ENCODE peak calls at places on chromosomes 2 and 18, in seven cellular contexts. J, I, G, R, Y, T and E are unnamed samples.
A peak's percentile ranks its signal among the peaks of the same experiment; 100 is the strongest.

GRCh38 chr2:67851946-67852345 is 210.9 kb downstream of the C1D start:
- DNase-seq in I (no peak), J (no peak), Y (no peak), G (no peak), T (no peak), R (no peak), E (no peak)

GRCh38 chr2:7639476-7639875 is 722.3 kb downstream of the RNF144A start:
- DNase-seq in J (no peak), T (no peak), Y (peak; percentile 16), R (no peak), G (no peak), I (no peak), E (no peak)

GRCh38 chr2:98175811-98176210 is 88.8 kb downstream of the VWA3B start:
- DNase-seq in Y (no peak), I (peak; percentile 10), G (no peak), T (peak; percentile 8), R (peak; percentile 36), J (no peak), E (no peak)

GRCh38 chr18:54294274-54294673 is 25.0 kb downstream of the POLI start:
- DNase-seq in T (no peak), G (no peak), Y (no peak), I (no peak), J (no peak), R (no peak), E (no peak)

GRCh38 chr18:32469691-32470131 is 971 bp downstream of the GAREM1 start:
- DNase-seq in T (no peak), J (no peak), G (no peak), I (no peak), R (no peak), Y (no peak), E (no peak)

GRCh38 chr2:219368690-219369108 is 19.0 kb downstream of the DNPEP start:
- DNase-seq in T (no peak), J (no peak), R (no peak), Y (no peak), G (no peak), I (no peak), E (peak; percentile 80)

GRCh38 chr18:46067431-46068007 is 4.5 kb downstream of the PSTPIP2 start:
- DNase-seq in G (no peak), I (peak; percentile 43), R (no peak), T (peak; percentile 47), J (no peak), Y (peak; percentile 45), E (no peak)

GRCh38 chr2:173079141-173079540 is 3.5 kb downstream of the MAP3K20 start:
- DNase-seq in G (no peak), T (no peak), R (no peak), J (no peak), Y (no peak), I (no peak), E (no peak)

GRCh38 chr18:23307567-23308295 is 145.4 kb upstream of the RIOK3 start:
- DNase-seq in G (peak; percentile 39), I (peak; percentile 16), J (no peak), Y (no peak), R (no peak), T (no peak), E (no peak)

GRCh38 chr18:37219257-37219656 is 346.3 kb downstream of the CELF4 start:
- DNase-seq in I (no peak), R (no peak), G (no peak), T (no peak), J (no peak), Y (no peak), E (no peak)

GRCh38 chr18:12028040-12028628 is 46.8 kb downstream of the IMPA2 start:
- DNase-seq in G (no peak), R (no peak), T (no peak), I (no peak), J (no peak), Y (no peak), E (no peak)

GRCh38 chr2:36886664-36887063 is 79.7 kb downstream of the STRN start:
- DNase-seq in T (no peak), Y (no peak), I (no peak), R (no peak), G (no peak), J (no peak), E (no peak)

GRCh38 chr18:23228102-23229051 is 93.1 kb downstream of the CABLES1 start:
- DNase-seq in T (no peak), Y (no peak), G (peak; percentile 82), J (no peak), I (no peak), R (no peak), E (no peak)

GRCh38 chr2:137118140-137118539 is 352.8 kb downstream of the THSD7B start:
- DNase-seq in J (no peak), T (no peak), Y (no peak), G (no peak), R (no peak), I (no peak), E (no peak)

GRCh38 chr2:216289470-216289869 is 82.8 kb downstream of the MARCHF4 start:
- DNase-seq in R (no peak), G (no peak), Y (no peak), T (no peak), J (no peak), I (no peak), E (no peak)

GRCh38 chr2:20187331-20187730 is 37.6 kb downstream of the SDC1 start:
- DNase-seq in T (no peak), Y (no peak), R (no peak), J (no peak), G (no peak), I (no peak), E (no peak)

GRCh38 chr2:23221901-23222300 is 163.1 kb upstream of the KLHL29 start:
- DNase-seq in Y (no peak), G (no peak), R (no peak), I (no peak), J (no peak), T (no peak), E (no peak)

GRCh38 chr2:38650012-38650411 is 15.9 kb upstream of the GALM start:
- DNase-seq in R (no peak), I (no peak), Y (no peak), G (no peak), T (no peak), J (no peak), E (no peak)

GRCh38 chr2:197359859-197360258 is 49.3 kb upstream of the ANKRD44 start:
- DNase-seq in R (no peak), I (no peak), T (no peak), Y (no peak), G (no peak), J (no peak), E (no peak)

GRCh38 chr2:197356136-197356535 is 45.6 kb upstream of the ANKRD44 start:
- DNase-seq in R (no peak), T (no peak), I (peak; percentile 2), G (no peak), J (no peak), Y (no peak), E (peak; percentile 12)

GRCh38 chr2:197360744-197361156 is 50.2 kb upstream of the ANKRD44 start:
- DNase-seq in Y (no peak), R (no peak), J (peak; percentile 68), G (no peak), T (no peak), I (no peak), E (no peak)

GRCh38 chr2:197357986-197358385 is 47.4 kb upstream of the ANKRD44 start:
- DNase-seq in I (no peak), R (no peak), G (no peak), J (no peak), Y (no peak), T (no peak), E (no peak)

DNA sequence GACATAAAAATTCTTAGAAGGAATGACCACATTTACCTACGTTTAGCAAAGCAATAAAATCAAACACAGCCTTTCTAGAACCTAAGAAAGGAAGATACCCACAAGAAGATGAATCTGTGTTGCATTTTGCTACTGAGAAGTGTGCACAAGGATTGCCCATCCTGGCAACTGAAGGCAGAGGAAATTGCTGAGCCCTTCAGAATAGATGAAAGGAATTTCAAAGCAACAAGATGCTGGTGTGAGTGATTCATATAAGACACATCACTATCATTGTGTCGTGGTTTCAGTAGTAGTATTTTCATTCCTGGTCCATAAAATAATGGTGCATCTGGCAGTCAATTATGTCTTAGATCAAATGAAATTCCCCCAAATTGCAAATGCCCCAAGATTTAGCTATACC is 48.3 kb upstream of the ANKRD44 start:
- DNase-seq in Y (no peak), I (no peak), R (no peak), T (no peak), J (no peak), G (no peak), E (no peak)
- TF ChIP-seq JUND in Y (no peak), I (no peak), R (no peak), T (no peak), J (no peak), G (no peak), E (no peak)

GRCh38 chr2:155633887-155634570 is 698.5 kb downstream of the NR4A2 start:
- DNase-seq in G (peak; percentile 40), T (no peak), I (no peak), R (no peak), Y (no peak), J (no peak), E (no peak)
- TF ChIP-seq JUND in G (no peak), T (no peak), I (no peak), R (no peak), Y (no peak), J (no peak), E (no peak)

DNA sequence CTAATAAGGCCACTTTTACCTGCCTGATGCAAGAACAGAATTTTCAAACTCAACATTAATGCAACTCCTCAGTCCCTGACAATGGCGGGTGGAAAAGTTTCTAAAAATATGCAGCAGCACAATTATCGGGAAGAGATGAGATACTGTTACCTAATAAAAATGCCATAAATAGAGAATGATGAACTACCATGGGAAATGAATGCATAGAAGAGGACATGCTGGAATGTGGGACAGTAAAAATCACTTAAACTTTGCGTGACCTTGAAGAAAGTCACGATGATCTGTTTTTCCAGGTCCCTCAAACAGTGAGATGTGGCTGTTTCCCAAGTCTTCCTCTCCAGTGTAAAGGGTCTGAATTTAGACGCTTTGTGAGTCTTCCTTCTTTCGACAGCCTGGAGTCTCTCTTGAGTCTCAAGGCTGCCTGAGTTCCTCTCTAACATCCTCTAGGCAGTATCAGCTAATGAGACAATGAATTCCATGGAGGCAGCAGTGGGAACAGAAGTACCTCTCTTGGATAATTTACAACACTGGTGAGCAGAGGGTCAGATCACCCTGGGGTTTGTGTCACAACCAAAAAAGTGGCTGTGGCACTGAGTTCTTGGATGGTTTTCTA is 1.4 kb downstream of the CLUL1 start:
- DNase-seq in J (no peak), I (no peak), T (no peak), R (no peak), Y (no peak), G (no peak), E (no peak)
- TF ChIP-seq JUND in J (no peak), I (no peak), T (no peak), R (no peak), Y (no peak), G (no peak), E (no peak)

GRCh38 chr2:238638982-238639341 is 208.9 kb upstream of the TWIST2 start:
- DNase-seq in R (no peak), G (no peak), Y (no peak), T (no peak), J (no peak), I (no peak), E (no peak)

GRCh38 chr2:238635637-238636036 is 208.9 kb downstream of the ASB1 start:
- DNase-seq in J (peak; percentile 58), R (no peak), I (no peak), Y (no peak), G (no peak), T (no peak), E (no peak)

GRCh38 chr2:238634701-238635402 is 208.1 kb downstream of the ASB1 start:
- DNase-seq in J (no peak), Y (no peak), G (no peak), T (no peak), R (no peak), I (no peak), E (no peak)

GRCh38 chr2:238638100-238638981 is 209.5 kb upstream of the TWIST2 start:
- DNase-seq in J (no peak), R (no peak), G (no peak), I (no peak), Y (no peak), T (no peak), E (no peak)

GRCh38 chr2:238636269-238637073 is 209.7 kb downstream of the ASB1 start:
- DNase-seq in R (no peak), Y (no peak), G (no peak), J (no peak), I (no peak), T (no peak), E (no peak)
- TF ChIP-seq JUND in R (no peak), Y (no peak), G (no peak), J (peak; percentile 89), I (no peak), T (no peak), E (no peak)